ENCODE peak calls at places on chromosomes 2 and 18, in seven cellular contexts. Z is foreskin fibroblast, A is pancreas, J is activated T-cell treated with anti-CD3 and anti-CD28 coated beads for 1 hour, Y is H9, P is HEK293T, C is NCI-H510A. L is an unnamed sample.

GRCh38 chr2:1493361-1494126 is 80.3 kb downstream of the TPO start:
- DNase-seq in A (no peak), Z (no peak), Y (no peak), J (no peak), P (no peak), C (no peak), L (no peak)

GRCh38 chr2:166841679-166842078 is 46.6 kb upstream of the XIRP2 start:
- DNase-seq in J (no peak), Y (no peak), A (no peak), Z (no peak), P (no peak), C (no peak), L (no peak)

GRCh38 chr2:217694296-217694695 is 308.5 kb downstream of the TNS1 start:
- DNase-seq in A (no peak), P (no peak), Z (no peak), J (no peak), Y (no peak), C (no peak), L (no peak)

GRCh38 chr2:223668302-223668998 is 66.3 kb upstream of the SCG2 start:
- DNase-seq in Y (no peak), A (no peak), Z (peak; percentile 29), C (no peak), J (no peak), P (no peak), L (no peak)

GRCh38 chr2:58131191-58132011 is 84.8 kb downstream of the VRK2 start:
- DNase-seq in Y (no peak), P (no peak), Z (peak; percentile 55), A (peak; percentile 79), J (no peak), C (no peak), L (no peak)

GRCh38 chr2:118986733-118987132 is 44.7 kb downstream of the MARCO start:
- DNase-seq in J (no peak), Y (no peak), A (no peak), C (no peak), Z (no peak), P (no peak), L (no peak)

GRCh38 chr2:181673178-181673577 is 7.1 kb downstream of the NEUROD1 start:
- DNase-seq in A (no peak), P (no peak), C (peak; percentile 69), Y (no peak), J (no peak), Z (no peak), L (peak; percentile 53)

GRCh38 chr2:10981461-10981860 is 69.7 kb downstream of the KCNF1 start:
- DNase-seq in A (no peak), Z (no peak), C (no peak), J (no peak), Y (no peak), P (no peak), L (no peak)

GRCh38 chr18:24656571-24656971 is 196.1 kb downstream of the HRH4 start:
- DNase-seq in P (no peak), J (no peak), A (no peak), C (peak; percentile 24), Y (no peak), Z (peak; percentile 18), L (no peak)

GRCh38 chr2:175004980-175005832 is at the start of gene CHN1:
- DNase-seq in Z (peak; percentile 71), C (peak; percentile 97), P (peak; percentile 84), Y (peak; percentile 85), J (peak; percentile 44), A (peak; percentile 56), L (peak; percentile 72)

GRCh38 chr2:95353613-95354468 is 48.7 kb upstream of the FAHD2A start:
- DNase-seq in Y (peak; percentile 12), A (no peak), P (no peak), C (no peak), J (no peak), Z (no peak), L (no peak)

GRCh38 chr2:229164545-229165249 is 106.4 kb downstream of the PID1 start:
- DNase-seq in A (no peak), Z (peak; percentile 28), Y (no peak), P (no peak), C (no peak), J (no peak), L (no peak)

GRCh38 chr2:182949572-182950189 is 83.2 kb upstream of the FRZB start:
- DNase-seq in J (no peak), P (peak; percentile 8), Y (no peak), C (no peak), A (no peak), Z (peak; percentile 10), L (no peak)

GRCh38 chr2:66679422-66679821 is 244.5 kb downstream of the MEIS1 start:
- DNase-seq in J (no peak), Z (no peak), A (no peak), P (no peak), Y (no peak), C (no peak), L (no peak)

GRCh38 chr2:198242093-198242492 is 437.7 kb downstream of the PLCL1 start:
- DNase-seq in A (no peak), J (no peak), C (no peak), Z (no peak), Y (no peak), P (no peak), L (no peak)

GRCh38 chr2:43426305-43427031 is 169.4 kb downstream of the THADA start:
- DNase-seq in Z (peak; percentile 95), Y (no peak), C (no peak), J (peak; percentile 17), A (peak; percentile 43), P (no peak), L (no peak)